ENCODE peak calls at places on chromosomes 3 and 15, in four cellular contexts. One of them, this sample, is unnamed.

GRCh38 chr3:194840661-194841514 is 155.2 kb downstream of the FAM43A start:
- DNase-seq in activated T-cell treated with anti-CD3 and anti-CD28 coated beads, Interleukin-2, amount 50 U/mL, for 72 hours: no peak
- DNase-seq in EH: peak
- DNase-seq in stimulated activated CD4-positive, alpha-beta T cell treated with anti-CD3 and anti-CD28 coated beads, Interleukin-15, amount 100 ng/mL, for 24 hours: no peak
- DNase-seq in this sample: peak

GRCh38 chr3:56682458-56683121 is 475 bp downstream of the TASOR start:
- DNase-seq in activated T-cell treated with anti-CD3 and anti-CD28 coated beads, Interleukin-2, amount 50 U/mL, for 72 hours: peak
- DNase-seq in EH: peak
- DNase-seq in stimulated activated CD4-positive, alpha-beta T cell treated with anti-CD3 and anti-CD28 coated beads, Interleukin-15, amount 100 ng/mL, for 24 hours: peak
- DNase-seq in this sample: peak

GRCh38 chr3:56915969-56916586 is 114.3 kb upstream of the ARHGEF3 start:
- DNase-seq in activated T-cell treated with anti-CD3 and anti-CD28 coated beads, Interleukin-2, amount 50 U/mL, for 72 hours: peak
- DNase-seq in EH: no peak
- DNase-seq in stimulated activated CD4-positive, alpha-beta T cell treated with anti-CD3 and anti-CD28 coated beads, Interleukin-15, amount 100 ng/mL, for 24 hours: peak
- DNase-seq in this sample: no peak

GRCh38 chr3:186307594-186307993 is 54.4 kb downstream of the DGKG start:
- DNase-seq in activated T-cell treated with anti-CD3 and anti-CD28 coated beads, Interleukin-2, amount 50 U/mL, for 72 hours: peak
- DNase-seq in EH: peak
- DNase-seq in stimulated activated CD4-positive, alpha-beta T cell treated with anti-CD3 and anti-CD28 coated beads, Interleukin-15, amount 100 ng/mL, for 24 hours: peak
- DNase-seq in this sample: peak

GRCh38 chr15:83064859-83065258 is 2.2 kb downstream of the BTBD1 start:
- DNase-seq in activated T-cell treated with anti-CD3 and anti-CD28 coated beads, Interleukin-2, amount 50 U/mL, for 72 hours: no peak
- DNase-seq in EH: peak
- DNase-seq in stimulated activated CD4-positive, alpha-beta T cell treated with anti-CD3 and anti-CD28 coated beads, Interleukin-15, amount 100 ng/mL, for 24 hours: no peak
- DNase-seq in this sample: no peak

GRCh38 chr3:158718490-158719170 is 13.6 kb downstream of the RARRES1 start:
- DNase-seq in activated T-cell treated with anti-CD3 and anti-CD28 coated beads, Interleukin-2, amount 50 U/mL, for 72 hours: no peak
- DNase-seq in EH: peak
- DNase-seq in stimulated activated CD4-positive, alpha-beta T cell treated with anti-CD3 and anti-CD28 coated beads, Interleukin-15, amount 100 ng/mL, for 24 hours: no peak
- DNase-seq in this sample: peak

GRCh38 chr3:73203633-73204032 is 142.2 kb downstream of the EBLN2 start:
- DNase-seq in activated T-cell treated with anti-CD3 and anti-CD28 coated beads, Interleukin-2, amount 50 U/mL, for 72 hours: no peak
- DNase-seq in EH: no peak
- DNase-seq in stimulated activated CD4-positive, alpha-beta T cell treated with anti-CD3 and anti-CD28 coated beads, Interleukin-15, amount 100 ng/mL, for 24 hours: no peak
- DNase-seq in this sample: no peak

GRCh38 chr3:13507791-13508339 is 27.8 kb downstream of the HDAC11 start:
- DNase-seq in activated T-cell treated with anti-CD3 and anti-CD28 coated beads, Interleukin-2, amount 50 U/mL, for 72 hours: no peak
- DNase-seq in EH: peak
- DNase-seq in stimulated activated CD4-positive, alpha-beta T cell treated with anti-CD3 and anti-CD28 coated beads, Interleukin-15, amount 100 ng/mL, for 24 hours: no peak
- DNase-seq in this sample: no peak

GRCh38 chr15:81021321-81021720 is 20.6 kb downstream of the TLNRD1 start:
- DNase-seq in activated T-cell treated with anti-CD3 and anti-CD28 coated beads, Interleukin-2, amount 50 U/mL, for 72 hours: no peak
- DNase-seq in EH: no peak
- DNase-seq in stimulated activated CD4-positive, alpha-beta T cell treated with anti-CD3 and anti-CD28 coated beads, Interleukin-15, amount 100 ng/mL, for 24 hours: no peak
- DNase-seq in this sample: no peak

GRCh38 chr3:8450618-8451017 is 51.0 kb upstream of the LMCD1 start:
- DNase-seq in activated T-cell treated with anti-CD3 and anti-CD28 coated beads, Interleukin-2, amount 50 U/mL, for 72 hours: no peak
- DNase-seq in EH: peak
- DNase-seq in stimulated activated CD4-positive, alpha-beta T cell treated with anti-CD3 and anti-CD28 coated beads, Interleukin-15, amount 100 ng/mL, for 24 hours: no peak
- DNase-seq in this sample: peak

GRCh38 chr15:91268510-91268909 is 168.5 kb downstream of the SV2B start:
- DNase-seq in activated T-cell treated with anti-CD3 and anti-CD28 coated beads, Interleukin-2, amount 50 U/mL, for 72 hours: no peak
- DNase-seq in EH: peak
- DNase-seq in stimulated activated CD4-positive, alpha-beta T cell treated with anti-CD3 and anti-CD28 coated beads, Interleukin-15, amount 100 ng/mL, for 24 hours: peak
- DNase-seq in this sample: no peak

GRCh38 chr15:63938486-63939061 is 104.8 kb upstream of the HERC1 start:
- DNase-seq in activated T-cell treated with anti-CD3 and anti-CD28 coated beads, Interleukin-2, amount 50 U/mL, for 72 hours: no peak
- DNase-seq in EH: peak
- DNase-seq in stimulated activated CD4-positive, alpha-beta T cell treated with anti-CD3 and anti-CD28 coated beads, Interleukin-15, amount 100 ng/mL, for 24 hours: peak
- DNase-seq in this sample: peak

GRCh38 chr15:37140531-37141053 is 40.2 kb upstream of the MEIS2 start:
- DNase-seq in activated T-cell treated with anti-CD3 and anti-CD28 coated beads, Interleukin-2, amount 50 U/mL, for 72 hours: no peak
- DNase-seq in EH: peak
- DNase-seq in stimulated activated CD4-positive, alpha-beta T cell treated with anti-CD3 and anti-CD28 coated beads, Interleukin-15, amount 100 ng/mL, for 24 hours: no peak
- DNase-seq in this sample: no peak

GRCh38 chr3:141366285-141367037 is 1.8 kb upstream of the ZBTB38 start:
- DNase-seq in activated T-cell treated with anti-CD3 and anti-CD28 coated beads, Interleukin-2, amount 50 U/mL, for 72 hours: no peak
- DNase-seq in EH: peak
- DNase-seq in stimulated activated CD4-positive, alpha-beta T cell treated with anti-CD3 and anti-CD28 coated beads, Interleukin-15, amount 100 ng/mL, for 24 hours: no peak
- DNase-seq in this sample: peak

GRCh38 chr15:65954289-65954741 is 85.0 kb downstream of the RAB11A start:
- DNase-seq in activated T-cell treated with anti-CD3 and anti-CD28 coated beads, Interleukin-2, amount 50 U/mL, for 72 hours: no peak
- DNase-seq in EH: peak
- DNase-seq in stimulated activated CD4-positive, alpha-beta T cell treated with anti-CD3 and anti-CD28 coated beads, Interleukin-15, amount 100 ng/mL, for 24 hours: no peak
- DNase-seq in this sample: peak

GRCh38 chr3:12662593-12663310 is 1.2 kb downstream of the RAF1 start:
- DNase-seq in activated T-cell treated with anti-CD3 and anti-CD28 coated beads, Interleukin-2, amount 50 U/mL, for 72 hours: peak
- DNase-seq in EH: peak
- DNase-seq in stimulated activated CD4-positive, alpha-beta T cell treated with anti-CD3 and anti-CD28 coated beads, Interleukin-15, amount 100 ng/mL, for 24 hours: peak
- DNase-seq in this sample: no peak

GRCh38 chr3:55662683-55663082 is 175.6 kb upstream of the WNT5A start:
- DNase-seq in activated T-cell treated with anti-CD3 and anti-CD28 coated beads, Interleukin-2, amount 50 U/mL, for 72 hours: no peak
- DNase-seq in EH: peak
- DNase-seq in stimulated activated CD4-positive, alpha-beta T cell treated with anti-CD3 and anti-CD28 coated beads, Interleukin-15, amount 100 ng/mL, for 24 hours: no peak
- DNase-seq in this sample: peak

GRCh38 chr3:4994144-4994730 is 15.0 kb downstream of the BHLHE40 start:
- DNase-seq in activated T-cell treated with anti-CD3 and anti-CD28 coated beads, Interleukin-2, amount 50 U/mL, for 72 hours: no peak
- DNase-seq in EH: peak
- DNase-seq in stimulated activated CD4-positive, alpha-beta T cell treated with anti-CD3 and anti-CD28 coated beads, Interleukin-15, amount 100 ng/mL, for 24 hours: no peak
- DNase-seq in this sample: peak

GRCh38 chr15:76968310-76968709 is 26.6 kb upstream of the PSTPIP1 start:
- DNase-seq in activated T-cell treated with anti-CD3 and anti-CD28 coated beads, Interleukin-2, amount 50 U/mL, for 72 hours: no peak
- DNase-seq in EH: peak
- DNase-seq in stimulated activated CD4-positive, alpha-beta T cell treated with anti-CD3 and anti-CD28 coated beads, Interleukin-15, amount 100 ng/mL, for 24 hours: no peak
- DNase-seq in this sample: no peak

GRCh38 chr3:112582242-112582874 is 20.5 kb downstream of the SLC35A5 start:
- DNase-seq in activated T-cell treated with anti-CD3 and anti-CD28 coated beads, Interleukin-2, amount 50 U/mL, for 72 hours: no peak
- DNase-seq in EH: peak
- DNase-seq in stimulated activated CD4-positive, alpha-beta T cell treated with anti-CD3 and anti-CD28 coated beads, Interleukin-15, amount 100 ng/mL, for 24 hours: peak
- DNase-seq in this sample: peak

GRCh38 chr3:134364061-134364935 is 9.9 kb downstream of the AMOTL2 start:
- DNase-seq in activated T-cell treated with anti-CD3 and anti-CD28 coated beads, Interleukin-2, amount 50 U/mL, for 72 hours: no peak
- DNase-seq in EH: peak
- DNase-seq in stimulated activated CD4-positive, alpha-beta T cell treated with anti-CD3 and anti-CD28 coated beads, Interleukin-15, amount 100 ng/mL, for 24 hours: peak
- DNase-seq in this sample: peak

GRCh38 chr3:23811117-23811487 is 5.3 kb downstream of the UBE2E1 start:
- DNase-seq in activated T-cell treated with anti-CD3 and anti-CD28 coated beads, Interleukin-2, amount 50 U/mL, for 72 hours: no peak
- DNase-seq in EH: no peak
- DNase-seq in stimulated activated CD4-positive, alpha-beta T cell treated with anti-CD3 and anti-CD28 coated beads, Interleukin-15, amount 100 ng/mL, for 24 hours: no peak
- DNase-seq in this sample: no peak

GRCh38 chr3:36663666-36664291 is 100.6 kb downstream of the DCLK3 start:
- DNase-seq in activated T-cell treated with anti-CD3 and anti-CD28 coated beads, Interleukin-2, amount 50 U/mL, for 72 hours: no peak
- DNase-seq in EH: peak
- DNase-seq in stimulated activated CD4-positive, alpha-beta T cell treated with anti-CD3 and anti-CD28 coated beads, Interleukin-15, amount 100 ng/mL, for 24 hours: no peak
- DNase-seq in this sample: peak

GRCh38 chr3:123793425-123793824 is 90.7 kb downstream of the MYLK start:
- DNase-seq in activated T-cell treated with anti-CD3 and anti-CD28 coated beads, Interleukin-2, amount 50 U/mL, for 72 hours: no peak
- DNase-seq in EH: no peak
- DNase-seq in stimulated activated CD4-positive, alpha-beta T cell treated with anti-CD3 and anti-CD28 coated beads, Interleukin-15, amount 100 ng/mL, for 24 hours: no peak
- DNase-seq in this sample: no peak